ENCODE peak calls at places on chromosomes 11 and 22, in seven cellular contexts. Y is CD8-positive, alpha-beta memory T cell; Q is lower leg skin; A is lower lobe of right lung; G is fibroblast of lung; S is suprapubic skin; H is psoas muscle. E is an unnamed sample.

GRCh38 chr11:3217751-3218482 is 696 bp downstream of the MRGPRG start:
- DNase-seq in G (no peak), Y (no peak), H (no peak), Q (peak), A (peak), S (peak), E (no peak)

GRCh38 chr11:97729546-97730272 is 1291.0 kb upstream of the CNTN5 start:
- DNase-seq in Y (no peak), Q (no peak), S (no peak), G (peak), H (no peak), A (no peak), E (no peak)

GRCh38 chr11:103433380-103433779 is 324.2 kb downstream of the DYNC2H1 start:
- DNase-seq in G (peak), Q (no peak), A (no peak), H (no peak), Y (no peak), S (no peak), E (peak)

GRCh38 chr22:33116846-33117547 is 58.8 kb upstream of the SYN3 start:
- DNase-seq in G (no peak), S (no peak), H (no peak), Q (no peak), A (no peak), Y (no peak), E (no peak)

GRCh38 chr22:22176929-22177616 is 67.5 kb upstream of the VPREB1 start:
- DNase-seq in A (no peak), G (no peak), Q (peak), S (no peak), Y (no peak), H (no peak), E (no peak)

GRCh38 chr11:103157542-103157941 is 48.3 kb downstream of the DYNC2H1 start:
- DNase-seq in H (no peak), G (no peak), S (no peak), Y (no peak), Q (no peak), A (no peak), E (no peak)

GRCh38 chr22:38731703-38732161 is 24.1 kb downstream of the SUN2 start:
- DNase-seq in H (no peak), A (no peak), G (no peak), Y (no peak), Q (no peak), S (peak), E (no peak)

GRCh38 chr11:126963603-126964353 is 36.8 kb downstream of the KIRREL3 start:
- DNase-seq in S (no peak), G (peak), H (no peak), Q (no peak), A (no peak), Y (no peak), E (peak)

GRCh38 chr11:117121176-117121575 is 22.9 kb upstream of the PAFAH1B2 start:
- DNase-seq in S (no peak), H (no peak), A (no peak), Y (no peak), Q (no peak), G (peak), E (no peak)

GRCh38 chr11:28110108-28110838 is 2.1 kb downstream of the METTL15 start:
- DNase-seq in S (peak), Q (peak), A (peak), Y (peak), H (peak), G (peak), E (no peak)

GRCh38 chr11:94876645-94877445 is 96.5 kb downstream of the CWC15 start:
- DNase-seq in Y (peak), S (peak), H (peak), Q (peak), A (peak), G (peak), E (peak)

GRCh38 chr22:24996420-24996952 is 44.0 kb downstream of the KIAA1671 start:
- DNase-seq in G (peak), S (no peak), Q (no peak), Y (no peak), A (no peak), H (no peak), E (no peak)

GRCh38 chr22:47565607-47566006 is 803.2 kb downstream of the TBC1D22A start:
- DNase-seq in Q (peak), Y (no peak), G (no peak), S (no peak), A (no peak), H (no peak), E (no peak)

GRCh38 chr22:45977551-45978274 is 751 bp upstream of the WNT7B start:
- DNase-seq in A (no peak), Y (no peak), Q (no peak), G (no peak), H (no peak), S (no peak), E (no peak)

GRCh38 chr22:18113680-18114394 is 3.2 kb downstream of the TUBA8 start:
- DNase-seq in H (no peak), Q (no peak), Y (no peak), A (no peak), G (no peak), S (no peak), E (no peak)

GRCh38 chr11:9568854-9569587 is 4.4 kb upstream of the WEE1 start:
- DNase-seq in Q (peak), A (peak), H (peak), G (peak), S (peak), Y (no peak), E (peak)

GRCh38 chr22:17754233-17754925 is 19.9 kb downstream of the BID start:
- DNase-seq in H (no peak), G (no peak), Q (no peak), Y (peak), S (no peak), A (no peak), E (no peak)

GRCh38 chr22:43186272-43187170 is at the start of gene TTLL12:
- DNase-seq in S (no peak), Y (peak), H (peak), G (peak), Q (no peak), A (peak), E (no peak)

GRCh38 chr11:84829162-84829561 is 798.0 kb downstream of the DLG2 start:
- DNase-seq in G (no peak), H (no peak), Y (no peak), S (no peak), Q (no peak), A (no peak), E (no peak)

GRCh38 chr11:74672956-74673895 is 58.0 kb downstream of the CHRDL2 start:
- DNase-seq in A (no peak), S (no peak), G (peak), Y (no peak), Q (peak), H (peak), E (peak)

GRCh38 chr11:78708388-78708787 is 133.7 kb upstream of the NARS2 start:
- DNase-seq in H (no peak), Y (no peak), A (no peak), S (no peak), Q (no peak), G (peak), E (no peak)

GRCh38 chr11:73229321-73230275 is 11.5 kb downstream of the P2RY2 start:
- DNase-seq in A (no peak), S (peak), G (no peak), Q (peak), H (no peak), Y (no peak), E (no peak)

GRCh38 chr11:69799582-69799981 is 19.6 kb downstream of the FGF3 start:
- DNase-seq in G (peak), H (no peak), S (no peak), Q (no peak), Y (no peak), A (no peak), E (no peak)

GRCh38 chr11:128239224-128239790 is 348.1 kb downstream of the ETS1 start:
- DNase-seq in A (no peak), Y (no peak), G (no peak), S (no peak), Q (no peak), H (no peak), E (no peak)

GRCh38 chr11:17978553-17979287 is 34.1 kb downstream of the SERGEF start:
- DNase-seq in H (peak), Q (no peak), G (peak), Y (no peak), S (no peak), A (no peak), E (no peak)

GRCh38 chr11:10982695-10983492 is 125.0 kb upstream of the ZBED5 start:
- DNase-seq in Y (no peak), Q (no peak), G (no peak), A (no peak), S (no peak), H (no peak), E (no peak)

GRCh38 chr22:44102121-44102520 is 78.0 kb downstream of the PARVB start:
- DNase-seq in G (no peak), Y (no peak), S (no peak), H (no peak), Q (no peak), A (no peak), E (no peak)

GRCh38 chr22:22825213-22825593 is 62.4 kb upstream of the IGLL5 start:
- DNase-seq in H (no peak), Q (no peak), A (no peak), S (no peak), G (no peak), Y (no peak), E (no peak)

GRCh38 chr11:1827931-1828330 is 6.9 kb upstream of the SYT8 start:
- DNase-seq in S (no peak), H (no peak), Y (no peak), Q (no peak), A (peak), G (no peak), E (no peak)

GRCh38 chr11:36010010-36010740 is 66.3 kb downstream of the LDLRAD3 start:
- DNase-seq in H (no peak), S (no peak), Y (no peak), G (peak), A (no peak), Q (no peak), E (peak)

GRCh38 chr11:83292709-83293435 is 6.7 kb upstream of the CCDC90B start:
- DNase-seq in G (peak), H (no peak), Q (no peak), A (no peak), S (no peak), Y (peak), E (peak)

GRCh38 chr11:8641332-8641731 is 41.1 kb downstream of the TRIM66 start:
- DNase-seq in Y (no peak), A (no peak), S (no peak), G (no peak), H (no peak), Q (no peak), E (no peak)

DNA sequence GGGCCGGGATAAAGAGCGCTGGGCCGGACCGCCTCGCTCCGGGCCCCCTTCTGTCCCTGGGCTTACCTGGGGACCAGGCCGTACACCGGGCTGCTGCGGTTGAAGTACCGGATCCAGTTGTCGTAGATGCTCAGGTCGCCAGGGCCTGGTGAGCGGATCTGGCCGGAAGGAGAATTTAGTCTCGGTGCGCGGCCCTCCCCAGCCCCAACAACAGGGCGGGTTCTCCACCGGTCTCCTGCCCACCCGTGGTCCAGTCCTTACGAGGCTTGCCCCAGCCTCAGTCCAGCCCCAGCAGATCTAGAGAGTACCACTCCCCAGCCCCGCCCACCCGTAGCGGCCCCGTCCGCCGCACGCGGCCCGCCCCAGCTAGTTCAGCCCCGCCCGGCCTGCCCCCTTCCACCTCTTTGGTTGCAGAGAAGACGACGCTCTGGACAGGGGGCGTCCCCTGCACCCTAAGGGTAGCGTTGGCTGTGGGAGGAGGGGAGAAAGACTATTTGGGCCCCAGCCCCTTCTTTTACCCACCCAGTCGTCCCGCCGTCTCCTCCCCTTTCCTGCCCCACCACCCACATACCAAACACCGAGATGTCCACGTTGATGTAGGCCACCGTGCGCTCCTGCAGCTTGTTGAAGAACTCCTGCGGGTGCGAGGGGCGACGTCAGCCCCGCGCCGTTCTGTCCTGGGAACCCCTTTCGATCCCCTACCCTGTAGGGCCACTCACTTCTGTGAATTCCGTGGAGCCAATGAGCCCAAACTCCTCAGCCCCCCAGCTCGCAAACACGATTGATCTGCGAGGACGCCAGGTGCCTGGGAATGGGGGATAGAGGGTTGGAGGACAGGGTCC is 6.8 kb downstream of the SAC3D1 start:
- DNase-seq in A (peak), S (no peak), Y (peak), H (peak), G (peak), Q (peak), E (no peak)
- H3K4me3 ChIP-seq in A (peak), S (peak), Y (peak), H (peak), G (peak), Q (no peak), E (peak)

GRCh38 chr11:32039149-32039548 is 51.7 kb upstream of the RCN1 start:
- DNase-seq in A (no peak), G (no peak), S (no peak), Y (no peak), H (no peak), Q (no peak), E (no peak)

GRCh38 chr11:32045456-32045855 is 45.4 kb upstream of the RCN1 start:
- DNase-seq in S (no peak), Q (no peak), G (peak), A (no peak), Y (no peak), H (no peak), E (no peak)

GRCh38 chr11:32043737-32044515 is 46.9 kb upstream of the RCN1 start:
- DNase-seq in S (no peak), Q (no peak), Y (no peak), H (no peak), G (peak), A (no peak), E (no peak)
- H3K4me3 ChIP-seq in S (no peak), Q (no peak), Y (no peak), H (no peak), G (no peak), A (no peak), E (no peak)

DNA sequence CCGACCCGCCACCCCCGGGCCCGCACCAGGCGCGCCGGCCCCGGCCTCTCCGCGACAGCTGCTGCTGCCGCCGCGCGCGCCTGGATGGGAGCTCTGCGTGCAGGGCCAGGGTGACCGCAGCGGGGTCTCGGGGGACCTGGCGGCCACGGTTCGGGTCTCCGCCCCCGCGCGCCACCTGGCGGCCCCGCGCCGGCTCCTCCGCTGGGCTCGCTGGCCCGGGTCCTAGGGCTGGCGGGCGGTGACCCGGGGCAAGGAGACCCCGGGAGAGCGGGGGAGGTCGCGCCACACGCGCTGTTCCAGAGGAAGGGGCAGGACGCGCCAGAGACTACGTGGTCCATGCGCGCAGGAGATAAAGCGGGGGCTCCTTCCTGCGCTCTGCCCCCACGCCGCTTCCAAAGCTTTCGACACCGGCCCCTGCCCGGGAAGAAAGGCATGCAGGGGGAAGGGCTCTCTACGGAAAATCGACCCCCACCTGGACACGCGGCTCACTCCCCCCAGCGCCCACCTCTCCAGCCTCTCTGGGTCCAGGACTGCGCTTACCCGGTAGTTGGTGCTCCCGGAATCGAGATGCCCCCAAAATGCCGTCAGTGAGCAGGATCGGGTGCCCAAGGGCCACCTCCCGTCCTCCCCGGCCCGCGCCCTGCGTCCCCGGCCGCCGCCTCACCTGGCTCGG is 480 bp downstream of the SHANK2 start:
- DNase-seq in H (no peak), G (no peak), A (no peak), Q (peak), Y (no peak), S (peak), E (no peak)
- H3K4me3 ChIP-seq in H (peak), G (peak), A (peak), Q (peak), Y (no peak), S (peak), E (peak)

GRCh38 chr22:37204045-37204655 is 8.1 kb downstream of the SSTR3 start:
- DNase-seq in Q (no peak), A (peak), G (no peak), Y (peak), H (no peak), S (peak), E (no peak)
- H3K4me3 ChIP-seq in Q (no peak), A (no peak), G (no peak), Y (no peak), H (no peak), S (no peak), E (no peak)

DNA sequence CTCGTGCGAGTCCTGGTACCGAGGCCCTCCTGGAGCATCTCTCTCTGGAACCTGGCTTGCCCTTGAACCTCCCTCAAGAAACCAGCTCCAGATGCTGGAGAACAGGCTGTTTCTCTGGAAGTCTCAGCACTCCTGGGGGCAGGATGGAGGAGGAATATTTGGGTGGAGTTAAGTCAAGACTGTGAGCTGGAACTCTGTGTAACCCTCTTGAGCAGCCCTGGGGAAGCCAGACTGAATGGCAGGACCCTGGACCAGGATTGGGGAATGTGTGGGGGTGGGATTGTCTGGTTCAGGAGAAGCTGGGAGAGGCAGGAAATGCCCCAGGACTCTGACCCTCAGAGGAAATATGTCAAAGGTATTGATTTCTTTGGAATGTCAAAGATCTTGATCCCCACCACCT is 7.7 kb downstream of the CREB3L1 start:
- DNase-seq in Y (no peak), A (no peak), G (no peak), H (no peak), S (no peak), Q (no peak), E (no peak)
- H3K4me3 ChIP-seq in Y (no peak), A (no peak), G (no peak), H (no peak), S (no peak), Q (no peak), E (peak)

GRCh38 chr11:130426223-130427048 is 2.0 kb downstream of the ADAMTS8 start:
- DNase-seq in Q (no peak), A (no peak), Y (no peak), G (no peak), H (no peak), S (no peak), E (no peak)

GRCh38 chr11:130428271-130428670 is at the start of gene ADAMTS8:
- DNase-seq in Y (no peak), G (no peak), S (no peak), H (no peak), A (no peak), Q (no peak), E (no peak)

GRCh38 chr11:130427581-130428211 is 713 bp downstream of the ADAMTS8 start:
- DNase-seq in Y (no peak), Q (no peak), A (peak), S (no peak), G (no peak), H (no peak), E (no peak)

GRCh38 chr11:130425156-130425555 is 3.3 kb downstream of the ADAMTS8 start:
- DNase-seq in A (no peak), G (no peak), Q (no peak), H (no peak), S (no peak), Y (no peak), E (no peak)

GRCh38 chr11:130427049-130427388 is 1.4 kb downstream of the ADAMTS8 start:
- DNase-seq in A (no peak), Q (no peak), S (no peak), G (no peak), H (no peak), Y (no peak), E (no peak)
- H3K4me3 ChIP-seq in A (peak), Q (no peak), S (peak), G (peak), H (peak), Y (no peak), E (no peak)

DNA sequence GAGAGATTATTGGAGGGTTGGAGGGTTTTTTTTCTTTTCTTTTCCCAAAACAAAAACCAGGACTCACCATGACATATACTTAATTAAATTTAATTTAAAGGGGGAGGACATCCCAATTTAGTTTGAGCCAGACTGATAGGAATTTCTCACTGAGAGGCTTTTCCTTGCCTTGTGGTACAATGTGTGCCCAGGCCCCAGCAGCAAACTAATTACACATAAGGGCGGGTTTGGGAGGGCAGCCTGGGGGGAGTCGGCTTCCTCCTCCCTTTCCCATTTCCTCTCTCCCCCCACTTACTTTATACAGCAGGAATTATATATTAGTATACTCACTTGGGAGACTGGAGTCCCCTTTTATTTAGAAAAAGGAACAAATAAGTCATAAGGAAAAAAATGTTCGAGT is 2.9 kb downstream of the TEAD1 start:
- DNase-seq in S (no peak), Q (no peak), A (no peak), G (peak), Y (no peak), H (no peak), E (no peak)
- H3K4me3 ChIP-seq in S (peak), Q (no peak), A (peak), G (peak), Y (no peak), H (peak), E (peak)

GRCh38 chr11:67409261-67409666 is 5.4 kb downstream of the TBC1D10C start:
- DNase-seq in G (no peak), Y (peak), A (no peak), S (no peak), H (no peak), Q (no peak), E (no peak)
- H3K4me3 ChIP-seq in G (no peak), Y (peak), A (peak), S (peak), H (no peak), Q (no peak), E (no peak)